ENCODE peak calls at places on chromosomes 3 and 15, in five cellular contexts. One of them, this sample, is unnamed.

GRCh38 chr3:21718161-21718765 is 32.7 kb downstream of the ZNF385D start:
- DNase-seq in BJ: peak
- DNase-seq in breast epithelium: no peak
- DNase-seq in SW 1271: peak
- DNase-seq in right atrium auricular region: no peak
- DNase-seq in this sample: no peak

GRCh38 chr15:78059110-78059839 is 18.2 kb downstream of the TBC1D2B start:
- DNase-seq in BJ: no peak
- DNase-seq in breast epithelium: no peak
- DNase-seq in SW 1271: no peak
- DNase-seq in right atrium auricular region: no peak
- DNase-seq in this sample: no peak

GRCh38 chr15:68114356-68114755 is 60.2 kb downstream of the PIAS1 start:
- DNase-seq in BJ: no peak
- DNase-seq in breast epithelium: no peak
- DNase-seq in SW 1271: no peak
- DNase-seq in right atrium auricular region: no peak
- DNase-seq in this sample: no peak

GRCh38 chr3:57951106-57951882 is 56.9 kb upstream of the FLNB start:
- DNase-seq in BJ: peak
- DNase-seq in breast epithelium: peak
- DNase-seq in SW 1271: no peak
- DNase-seq in right atrium auricular region: peak
- DNase-seq in this sample: peak

GRCh38 chr3:177517906-177518305 is 320.6 kb upstream of the TBL1XR1 start:
- DNase-seq in BJ: no peak
- DNase-seq in breast epithelium: no peak
- DNase-seq in SW 1271: no peak
- DNase-seq in right atrium auricular region: no peak
- DNase-seq in this sample: no peak

GRCh38 chr3:3189102-3189727 is 9.7 kb upstream of the CRBN start:
- DNase-seq in BJ: no peak
- DNase-seq in breast epithelium: no peak
- DNase-seq in SW 1271: no peak
- DNase-seq in right atrium auricular region: no peak
- DNase-seq in this sample: no peak

GRCh38 chr15:92519709-92520108 is 126.0 kb downstream of the ST8SIA2 start:
- DNase-seq in BJ: no peak
- DNase-seq in breast epithelium: no peak
- DNase-seq in SW 1271: no peak
- DNase-seq in right atrium auricular region: no peak
- DNase-seq in this sample: no peak

GRCh38 chr15:61640751-61641150 is 411.6 kb upstream of the RORA start:
- DNase-seq in BJ: no peak
- DNase-seq in breast epithelium: no peak
- DNase-seq in SW 1271: no peak
- DNase-seq in right atrium auricular region: no peak
- DNase-seq in this sample: no peak

GRCh38 chr3:187648177-187648576 is 22.0 kb downstream of the SST start:
- DNase-seq in BJ: no peak
- DNase-seq in breast epithelium: no peak
- DNase-seq in SW 1271: no peak
- DNase-seq in right atrium auricular region: no peak
- DNase-seq in this sample: no peak

GRCh38 chr3:188584958-188585689 is 431.2 kb downstream of the LPP start:
- DNase-seq in BJ: no peak
- DNase-seq in breast epithelium: no peak
- DNase-seq in SW 1271: no peak
- DNase-seq in right atrium auricular region: no peak
- DNase-seq in this sample: no peak

GRCh38 chr3:171186383-171186782 is 159.9 kb upstream of the SLC2A2 start:
- DNase-seq in BJ: no peak
- DNase-seq in breast epithelium: no peak
- DNase-seq in SW 1271: no peak
- DNase-seq in right atrium auricular region: no peak
- DNase-seq in this sample: no peak

GRCh38 chr3:20853890-20854289 is 667.9 kb upstream of the SGO1 start:
- DNase-seq in BJ: no peak
- DNase-seq in breast epithelium: no peak
- DNase-seq in SW 1271: no peak
- DNase-seq in right atrium auricular region: no peak
- DNase-seq in this sample: no peak

GRCh38 chr3:69900331-69900730 is 99.2 kb upstream of the SAMMSON start:
- DNase-seq in BJ: no peak
- DNase-seq in breast epithelium: no peak
- DNase-seq in SW 1271: no peak
- DNase-seq in right atrium auricular region: no peak
- DNase-seq in this sample: no peak

GRCh38 chr15:72179950-72180581 is 17.5 kb downstream of the GRAMD2A start:
- DNase-seq in BJ: no peak
- DNase-seq in breast epithelium: no peak
- DNase-seq in SW 1271: no peak
- DNase-seq in right atrium auricular region: no peak
- DNase-seq in this sample: no peak

GRCh38 chr3:163490119-163490518 is 1588.2 kb downstream of the SI start:
- DNase-seq in BJ: no peak
- DNase-seq in breast epithelium: no peak
- DNase-seq in SW 1271: peak
- DNase-seq in right atrium auricular region: no peak
- DNase-seq in this sample: peak

GRCh38 chr3:27040674-27041073 is 328.5 kb downstream of the NEK10 start:
- DNase-seq in BJ: no peak
- DNase-seq in breast epithelium: no peak
- DNase-seq in SW 1271: no peak
- DNase-seq in right atrium auricular region: no peak
- DNase-seq in this sample: no peak

GRCh38 chr3:111069974-111070751 is 1.5 kb upstream of the NECTIN3 start:
- DNase-seq in BJ: no peak
- DNase-seq in breast epithelium: no peak
- DNase-seq in SW 1271: no peak
- DNase-seq in right atrium auricular region: no peak
- DNase-seq in this sample: no peak

GRCh38 chr15:64205202-64205601 is 42.4 kb upstream of the PPIB start:
- DNase-seq in BJ: no peak
- DNase-seq in breast epithelium: no peak
- DNase-seq in SW 1271: no peak
- DNase-seq in right atrium auricular region: no peak
- DNase-seq in this sample: no peak

GRCh38 chr3:115156255-115156654 is 9.2 kb upstream of the ZBTB20 start:
- DNase-seq in BJ: no peak
- DNase-seq in breast epithelium: no peak
- DNase-seq in SW 1271: no peak
- DNase-seq in right atrium auricular region: no peak
- DNase-seq in this sample: no peak

GRCh38 chr15:69289312-69290146 is 9.2 kb upstream of the PAQR5 start:
- DNase-seq in BJ: no peak
- DNase-seq in breast epithelium: no peak
- DNase-seq in SW 1271: no peak
- DNase-seq in right atrium auricular region: no peak
- DNase-seq in this sample: no peak

GRCh38 chr15:96350884-96351639 is 20.6 kb downstream of the NR2F2 start:
- DNase-seq in BJ: no peak
- DNase-seq in breast epithelium: no peak
- DNase-seq in SW 1271: no peak
- DNase-seq in right atrium auricular region: no peak
- DNase-seq in this sample: no peak

GRCh38 chr15:38745611-38746010 is 181.0 kb upstream of the RASGRP1 start:
- DNase-seq in BJ: no peak
- DNase-seq in breast epithelium: no peak
- DNase-seq in SW 1271: no peak
- DNase-seq in right atrium auricular region: no peak
- DNase-seq in this sample: no peak

GRCh38 chr3:39150803-39151631 is 2.4 kb downstream of the CSRNP1 start:
- DNase-seq in BJ: peak
- DNase-seq in breast epithelium: peak
- DNase-seq in SW 1271: peak
- DNase-seq in right atrium auricular region: peak
- DNase-seq in this sample: no peak

GRCh38 chr3:179297971-179298725 is 24.7 kb upstream of the ZNF639 start:
- DNase-seq in BJ: no peak
- DNase-seq in breast epithelium: no peak
- DNase-seq in SW 1271: no peak
- DNase-seq in right atrium auricular region: no peak
- DNase-seq in this sample: no peak

GRCh38 chr3:182078314-182078713 is 366.6 kb downstream of the SOX2 start:
- DNase-seq in BJ: no peak
- DNase-seq in breast epithelium: no peak
- DNase-seq in SW 1271: no peak
- DNase-seq in right atrium auricular region: no peak
- DNase-seq in this sample: no peak

GRCh38 chr15:88115529-88116152 is 140.9 kb downstream of the NTRK3 start:
- DNase-seq in BJ: no peak
- DNase-seq in breast epithelium: no peak
- DNase-seq in SW 1271: no peak
- DNase-seq in right atrium auricular region: no peak
- DNase-seq in this sample: no peak

GRCh38 chr3:188683032-188683491 is 488.7 kb upstream of the TPRG1 start:
- DNase-seq in BJ: peak
- DNase-seq in breast epithelium: no peak
- DNase-seq in SW 1271: no peak
- DNase-seq in right atrium auricular region: no peak
- DNase-seq in this sample: no peak

GRCh38 chr3:195209836-195210551 is 61.0 kb downstream of the XXYLT1 start:
- DNase-seq in BJ: no peak
- DNase-seq in breast epithelium: no peak
- DNase-seq in SW 1271: no peak
- DNase-seq in right atrium auricular region: no peak
- DNase-seq in this sample: no peak

GRCh38 chr3:73580343-73580742 is 44.4 kb downstream of the PDZRN3 start:
- DNase-seq in BJ: no peak
- DNase-seq in breast epithelium: no peak
- DNase-seq in SW 1271: no peak
- DNase-seq in right atrium auricular region: no peak
- DNase-seq in this sample: no peak

GRCh38 chr3:187986514-187986934 is 167.4 kb upstream of the LPP start:
- DNase-seq in BJ: peak
- DNase-seq in breast epithelium: no peak
- DNase-seq in SW 1271: peak
- DNase-seq in right atrium auricular region: no peak
- DNase-seq in this sample: peak

GRCh38 chr15:71049706-71050422 is 65.4 kb upstream of the THSD4 start:
- DNase-seq in BJ: no peak
- DNase-seq in breast epithelium: no peak
- DNase-seq in SW 1271: no peak
- DNase-seq in right atrium auricular region: no peak
- DNase-seq in this sample: no peak

GRCh38 chr15:101107625-101108457 is 144.0 kb downstream of the CHSY1 start:
- DNase-seq in BJ: no peak
- DNase-seq in breast epithelium: no peak
- DNase-seq in SW 1271: no peak
- DNase-seq in right atrium auricular region: no peak
- DNase-seq in this sample: no peak

GRCh38 chr3:171156455-171157005 is 130.0 kb upstream of the SLC2A2 start:
- DNase-seq in BJ: no peak
- DNase-seq in breast epithelium: no peak
- DNase-seq in SW 1271: no peak
- DNase-seq in right atrium auricular region: no peak
- DNase-seq in this sample: no peak

GRCh38 chr3:198079771-198080520 is 119.9 kb downstream of the LMLN start:
- DNase-seq in BJ: no peak
- DNase-seq in breast epithelium: no peak
- DNase-seq in SW 1271: no peak
- DNase-seq in right atrium auricular region: no peak
- DNase-seq in this sample: peak

GRCh38 chr3:72152551-72153476 is 367.9 kb upstream of the PROK2 start:
- DNase-seq in BJ: no peak
- DNase-seq in breast epithelium: peak
- DNase-seq in SW 1271: no peak
- DNase-seq in right atrium auricular region: peak
- DNase-seq in this sample: peak

GRCh38 chr3:132231633-132232032 is 85.6 kb upstream of the ACP3 start:
- DNase-seq in BJ: peak
- DNase-seq in breast epithelium: no peak
- DNase-seq in SW 1271: no peak
- DNase-seq in right atrium auricular region: no peak
- DNase-seq in this sample: peak

GRCh38 chr3:77726509-77726908 is 686.6 kb downstream of the ROBO2 start:
- DNase-seq in BJ: peak
- DNase-seq in breast epithelium: no peak
- DNase-seq in SW 1271: no peak
- DNase-seq in right atrium auricular region: no peak
- DNase-seq in this sample: no peak

GRCh38 chr15:99177679-99178078 is 71.7 kb downstream of the TTC23 start:
- DNase-seq in BJ: no peak
- DNase-seq in breast epithelium: no peak
- DNase-seq in SW 1271: no peak
- DNase-seq in right atrium auricular region: no peak
- DNase-seq in this sample: no peak

GRCh38 chr3:25433868-25434267 is 5.8 kb downstream of the RARB start:
- DNase-seq in BJ: no peak
- DNase-seq in breast epithelium: no peak
- DNase-seq in SW 1271: no peak
- DNase-seq in right atrium auricular region: peak
- DNase-seq in this sample: no peak

This sample was measured in HCT116.